ENCODE peak calls at places on chromosomes 4 and X, in six cellular contexts. I is endothelial cell, K is RPMI7951, T is H4, Y is activated B cell treated with CpG ODN at 0.5 μM for 24 hours, M is fibroblast of the conjunctiva. A is an unnamed sample.

GRCh38 chr4:182495111-182495510 is 251.9 kb downstream of the TENM3 start:
- DNase-seq in K (no peak), T (no peak), Y (no peak), I (no peak), M (no peak), A (no peak)

GRCh38 chrX:74613350-74614192 is 853 bp downstream of the RLIM start:
- DNase-seq in T (peak), Y (no peak), K (peak), I (no peak), M (no peak), A (no peak)

GRCh38 chr4:1539859-1540600 is 133.8 kb upstream of the NKX1-1 start:
- DNase-seq in K (no peak), Y (no peak), I (no peak), T (no peak), M (no peak), A (no peak)

GRCh38 chr4:173498023-173498422 is 32.0 kb downstream of the HAND2 start:
- DNase-seq in T (no peak), I (no peak), Y (no peak), M (no peak), K (no peak), A (no peak)

GRCh38 chrX:101359966-101360365 is 11.4 kb upstream of the TIMM8A start:
- DNase-seq in Y (no peak), I (no peak), T (no peak), M (no peak), K (no peak), A (no peak)

GRCh38 chr4:134070174-134070573 is 131.4 kb downstream of the PABPC4L start:
- DNase-seq in I (no peak), T (no peak), Y (no peak), K (no peak), M (no peak), A (no peak)

GRCh38 chr4:7515390-7515902 is 80.7 kb upstream of the PSAPL1 start:
- DNase-seq in K (peak), Y (no peak), M (no peak), T (no peak), I (no peak), A (no peak)

GRCh38 chrX:101287402-101287801 is 3.7 kb downstream of the TAF7L start:
- DNase-seq in T (peak), K (peak), M (peak), Y (no peak), I (peak), A (peak)

GRCh38 chr4:147638365-147638764 is 21.2 kb downstream of the TMEM184C start:
- DNase-seq in T (no peak), Y (no peak), K (no peak), M (no peak), I (no peak), A (no peak)

GRCh38 chr4:100369871-100370270 is 148.0 kb downstream of the EMCN start:
- DNase-seq in M (no peak), K (no peak), T (no peak), I (no peak), Y (no peak), A (no peak)

GRCh38 chr4:94558392-94558920 is 106.7 kb downstream of the PDLIM5 start:
- DNase-seq in K (no peak), T (no peak), M (no peak), Y (no peak), I (no peak), A (no peak)

GRCh38 chr4:67006791-67007190 is 538.5 kb downstream of the CENPC start:
- DNase-seq in M (no peak), I (no peak), K (no peak), T (no peak), Y (no peak), A (no peak)

GRCh38 chr4:159060161-159060560 is 42.7 kb upstream of the RAPGEF2 start:
- DNase-seq in T (no peak), M (no peak), Y (no peak), K (no peak), I (no peak), A (no peak)

GRCh38 chr4:9735515-9735914 is 45.9 kb upstream of the DRD5 start:
- DNase-seq in M (no peak), K (no peak), T (no peak), I (no peak), Y (no peak), A (no peak)

GRCh38 chrX:118360429-118361125 is 14.7 kb downstream of the WDR44 start:
- DNase-seq in K (no peak), T (no peak), I (no peak), Y (no peak), M (no peak), A (no peak)

GRCh38 chr4:16544251-16544721 is 318.0 kb upstream of the TAPT1 start:
- DNase-seq in I (no peak), K (no peak), Y (no peak), T (no peak), M (no peak), A (no peak)

GRCh38 chr4:183205682-183206081 is 106.6 kb downstream of the WWC2 start:
- DNase-seq in Y (no peak), I (no peak), M (no peak), K (no peak), T (no peak), A (no peak)

GRCh38 chr4:156931267-156931666 is 40.3 kb downstream of the PDGFC start:
- DNase-seq in M (peak), Y (no peak), T (peak), I (no peak), K (peak), A (no peak)

GRCh38 chr4:27702710-27703431 is 842.2 kb downstream of the STIM2 start:
- DNase-seq in I (peak), T (peak), K (no peak), M (no peak), Y (no peak), A (no peak)

GRCh38 chr4:53987761-53988171 is 76.6 kb downstream of the CHIC2 start:
- DNase-seq in Y (no peak), K (peak), I (no peak), M (peak), T (no peak), A (no peak)

GRCh38 chr4:69093681-69094080 is 2.6 kb upstream of the UGT2B7 start:
- DNase-seq in K (no peak), M (no peak), I (no peak), T (no peak), Y (no peak), A (no peak)

GRCh38 chr4:41537267-41537890 is 578 bp upstream of the LIMCH1 start:
- DNase-seq in I (no peak), Y (no peak), M (no peak), T (no peak), K (no peak), A (no peak)

GRCh38 chr4:93084599-93085305 is 743.8 kb upstream of the ATOH1 start:
- DNase-seq in M (no peak), Y (no peak), T (no peak), I (no peak), K (no peak), A (no peak)

GRCh38 chr4:152352215-152352614 is 183.7 kb downstream of the FBXW7 start:
- DNase-seq in T (no peak), M (no peak), I (no peak), Y (no peak), K (no peak), A (no peak)

GRCh38 chr4:184396570-184397515 is 77.5 kb downstream of the IRF2 start:
- DNase-seq in Y (no peak), K (no peak), I (no peak), M (no peak), T (no peak), A (no peak)

GRCh38 chr4:187127456-187127855 is 403.8 kb upstream of the FAT1 start:
- DNase-seq in M (no peak), T (no peak), I (no peak), Y (no peak), K (peak), A (no peak)

GRCh38 chr4:95415346-95415771 is 133.4 kb downstream of the UNC5C start:
- DNase-seq in I (no peak), Y (no peak), K (no peak), T (no peak), M (no peak), A (no peak)

GRCh38 chr4:89665662-89666061 is 171.3 kb downstream of the SNCA start:
- DNase-seq in I (no peak), M (no peak), K (no peak), T (no peak), Y (no peak), A (no peak)

GRCh38 chrX:148499638-148500427 is 584 bp upstream of the AFF2 start:
- DNase-seq in M (no peak), K (no peak), I (no peak), Y (no peak), T (no peak), A (no peak)

GRCh38 chr4:99945718-99946345 is 586 bp downstream of the DNAJB14 start:
- DNase-seq in Y (no peak), M (no peak), K (peak), I (no peak), T (peak), A (no peak)

GRCh38 chr4:102564399-102564921 is 63.3 kb downstream of the NFKB1 start:
- DNase-seq in T (no peak), M (no peak), Y (peak), I (no peak), K (peak), A (peak)

GRCh38 chrX:101485212-101486064 is at the start of gene ARMCX4:
- DNase-seq in K (peak), M (peak), I (peak), T (peak), Y (no peak), A (no peak)

GRCh38 chr4:54585321-54586000 is 72.3 kb upstream of the KIT start:
- DNase-seq in I (no peak), K (peak), M (no peak), T (no peak), Y (no peak), A (no peak)

GRCh38 chr4:83362492-83363329 is 28.1 kb upstream of the HPSE start:
- DNase-seq in M (peak), K (peak), T (peak), Y (no peak), I (no peak), A (no peak)

GRCh38 chr4:107966903-107967302 is 22.8 kb upstream of the HADH start:
- DNase-seq in K (no peak), T (no peak), M (no peak), Y (no peak), I (no peak), A (no peak)

GRCh38 chr4:52126946-52127345 is 75.8 kb downstream of the SPATA18 start:
- DNase-seq in M (no peak), I (no peak), Y (no peak), T (no peak), K (peak), A (no peak)

A was measured in GM12878.